ENCODE peak calls at places on chromosomes 4 and X, in five cellular contexts. G, O, R, N and H are unnamed samples.

GRCh38 chr4:3107271-3108185 is 33.0 kb downstream of the HTT start:
- DNase-seq in G (no peak), O (no peak), N (no peak), R (no peak), H (no peak)

GRCh38 chr4:1535926-1536578 is 129.8 kb upstream of the NKX1-1 start:
- DNase-seq in R (no peak), O (no peak), N (no peak), G (no peak), H (no peak)

GRCh38 chr4:168092176-168092712 is at the start of gene ANXA10:
- DNase-seq in R (no peak), N (no peak), G (no peak), O (no peak), H (no peak)

GRCh38 chr4:71498002-71498401 is 159.2 kb downstream of the SLC4A4 start:
- DNase-seq in O (no peak), N (no peak), G (no peak), R (no peak), H (no peak)

GRCh38 chr4:22850055-22850454 is 157.3 kb downstream of the GBA3 start:
- DNase-seq in G (no peak), N (no peak), R (no peak), O (no peak), H (no peak)

GRCh38 chrX:53000447-53001208 is 42.3 kb upstream of the FAM156A start:
- DNase-seq in O (no peak), N (peak; percentile 39), G (no peak), R (no peak), H (peak; percentile 16)

GRCh38 chr4:10186228-10187214 is 69.9 kb upstream of the WDR1 start:
- DNase-seq in R (no peak), G (no peak), N (peak; percentile 21), O (no peak), H (no peak)

GRCh38 chr4:1686440-1687036 is 2.4 kb upstream of the FAM53A start:
- DNase-seq in N (no peak), G (no peak), R (no peak), O (no peak), H (no peak)

GRCh38 chr4:165079476-165079875 is 25.8 kb downstream of the TRIM75 start:
- DNase-seq in R (no peak), G (no peak), N (no peak), O (no peak), H (no peak)

GRCh38 chr4:156949373-156949814 is 22.2 kb downstream of the PDGFC start:
- DNase-seq in R (no peak), N (no peak), O (no peak), G (no peak), H (no peak)

GRCh38 chrX:54043696-54044125 is 562 bp downstream of the PHF8 start:
- DNase-seq in R (no peak), N (peak; percentile 49), G (peak; percentile 77), O (peak; percentile 44), H (peak; percentile 52)

GRCh38 chr4:76823516-76823915 is 74.4 kb downstream of the SOWAHB start:
- DNase-seq in N (no peak), G (no peak), R (no peak), O (no peak), H (no peak)

GRCh38 chr4:71752383-71753042 is 31.4 kb downstream of the GC start:
- DNase-seq in O (no peak), G (no peak), R (no peak), N (peak; percentile 47), H (no peak)

GRCh38 chr4:153529646-153530045 is 63.5 kb downstream of the TMEM131L start:
- DNase-seq in N (no peak), G (no peak), O (no peak), R (no peak), H (no peak)

GRCh38 chr4:44446191-44446590 is 2.4 kb downstream of the KCTD8 start:
- DNase-seq in R (no peak), G (no peak), N (no peak), O (no peak), H (no peak)

GRCh38 chrX:150692837-150693781 is at the start of gene MTMR1:
- DNase-seq in R (no peak), N (peak; percentile 29), G (peak; percentile 68), O (peak; percentile 84), H (peak; percentile 73)

GRCh38 chrX:46327229-46328081 is 217.8 kb downstream of the ZNF674 start:
- DNase-seq in O (no peak), R (peak; percentile 76), N (peak; percentile 91), G (peak; percentile 87), H (no peak)

GRCh38 chr4:113383111-113383785 is 333.8 kb downstream of the ANK2 start:
- DNase-seq in O (no peak), G (no peak), R (peak; percentile 15), N (no peak), H (no peak)

GRCh38 chrX:24097741-24098140 is 43.0 kb downstream of the EIF2S3 start:
- DNase-seq in N (no peak), R (no peak), G (no peak), O (no peak), H (no peak)

GRCh38 chrX:131762802-131763234 is 218.9 kb downstream of the OR13H1 start:
- DNase-seq in G (no peak), R (no peak), O (peak; percentile 50), N (peak; percentile 8), H (no peak)

GRCh38 chr4:8739820-8740665 is 131.6 kb downstream of the HMX1 start:
- DNase-seq in O (peak; percentile 24), N (no peak), R (no peak), G (no peak), H (no peak)

GRCh38 chr4:2093265-2093664 is 34.1 kb downstream of the NAT8L start:
- DNase-seq in N (no peak), G (no peak), R (no peak), O (no peak), H (no peak)

GRCh38 chrX:148372925-148373324 is 127.5 kb upstream of the AFF2 start:
- DNase-seq in R (no peak), N (no peak), G (no peak), O (no peak), H (peak; percentile 38)

GRCh38 chr4:24121395-24122175 is 231.7 kb upstream of the PPARGC1A start:
- DNase-seq in R (no peak), O (no peak), G (no peak), N (no peak), H (no peak)

GRCh38 chrX:54824722-54825121 is 17.2 kb downstream of the MAGED2 start:
- DNase-seq in N (no peak), R (no peak), O (no peak), G (no peak), H (no peak)

GRCh38 chr4:8534129-8534528 is 46.1 kb upstream of the GPR78 start:
- DNase-seq in O (no peak), R (peak; percentile 39), G (no peak), N (peak; percentile 98), H (no peak)

GRCh38 chr4:7514281-7514680 is 79.6 kb upstream of the PSAPL1 start:
- DNase-seq in G (no peak), N (no peak), O (no peak), R (no peak), H (no peak)

GRCh38 chr4:162011039-162011438 is 152.8 kb downstream of the FSTL5 start:
- DNase-seq in G (no peak), R (no peak), O (no peak), N (no peak), H (no peak)

GRCh38 chr4:156321203-156321602 is 367.5 kb upstream of the CTSO start:
- DNase-seq in R (no peak), N (no peak), O (no peak), G (no peak), H (no peak)

GRCh38 chrX:119399772-119400101 is 601 bp downstream of the SLC25A43 start:
- DNase-seq in R (no peak), G (peak; percentile 33), N (peak; percentile 53), O (no peak), H (no peak)

GRCh38 chrX:56932106-56932505 is 63.2 kb downstream of the SPIN3 start:
- DNase-seq in O (no peak), G (no peak), N (no peak), R (no peak), H (no peak)

GRCh38 chr4:86919824-86920223 is 15.0 kb upstream of the AFF1 start:
- DNase-seq in N (no peak), G (no peak), R (no peak), O (no peak), H (no peak)

GRCh38 chr4:72886602-72887001 is 182.9 kb downstream of the COX18 start:
- DNase-seq in O (peak; percentile 16), R (no peak), N (peak; percentile 23), G (no peak), H (peak; percentile 1)

GRCh38 chr4:173521474-173522159 is 8.4 kb downstream of the HAND2 start:
- DNase-seq in O (peak; percentile 64), G (peak; percentile 55), R (no peak), N (peak; percentile 35), H (no peak)
- TF ChIP-seq EZH2phosphoT487 in O (no peak), G (peak; percentile 90), R (no peak), N (peak; percentile 79), H (no peak)

GRCh38 chr4:143082698-143083097 is 102.0 kb upstream of the USP38 start:
- DNase-seq in N (no peak), R (no peak), G (no peak), O (no peak), H (no peak)

GRCh38 chr4:143071351-143071750 is 113.4 kb upstream of the USP38 start:
- DNase-seq in R (no peak), N (no peak), O (no peak), G (no peak), H (no peak)

GRCh38 chr4:143076723-143077122 is 108.0 kb upstream of the USP38 start:
- DNase-seq in R (no peak), N (peak; percentile 8), O (no peak), G (no peak), H (no peak)
- TF ChIP-seq EZH2phosphoT487 in R (no peak), N (no peak), O (no peak), G (no peak), H (no peak)

GRCh38 chr4:169253904-169254303 is 16.9 kb downstream of the SH3RF1 start:
- DNase-seq in G (no peak), O (no peak), R (no peak), N (no peak), H (no peak)

GRCh38 chr4:169253087-169253675 is 17.6 kb downstream of the SH3RF1 start:
- DNase-seq in N (no peak), G (no peak), O (no peak), R (no peak), H (no peak)

GRCh38 chr4:169252339-169253086 is 18.2 kb downstream of the SH3RF1 start:
- DNase-seq in R (no peak), G (no peak), O (no peak), N (no peak), H (no peak)

GRCh38 chr4:169256101-169256612 is 14.6 kb downstream of the SH3RF1 start:
- DNase-seq in N (no peak), O (no peak), G (no peak), R (no peak), H (no peak)

GRCh38 chr4:169254546-169254983 is 16.2 kb downstream of the SH3RF1 start:
- DNase-seq in R (peak; percentile 62), N (no peak), G (no peak), O (no peak), H (no peak)
- TF ChIP-seq EZH2phosphoT487 in R (no peak), N (no peak), G (no peak), O (no peak), H (no peak)

DNA sequence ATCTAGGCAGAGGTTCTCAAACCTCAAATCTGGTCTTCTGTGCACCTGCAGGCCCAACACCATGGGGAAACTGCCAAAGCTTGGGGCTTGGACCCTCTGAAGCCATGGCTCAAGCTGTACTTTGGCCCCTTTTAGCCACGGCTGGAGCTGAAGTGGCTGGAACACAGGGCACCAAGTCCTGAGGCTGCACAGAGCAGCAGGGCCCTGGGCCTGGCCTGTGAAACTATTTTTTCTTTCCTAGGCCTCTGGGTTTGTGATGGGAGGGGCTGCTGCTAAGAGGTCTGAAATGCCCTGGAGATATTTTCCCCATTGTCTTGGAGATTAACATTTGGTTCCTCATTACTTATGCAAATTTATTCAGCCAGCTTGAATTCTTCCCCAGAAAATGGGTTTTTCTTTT is 18.3 kb upstream of the PI4K2B start:
- DNase-seq in N (peak; percentile 46), R (no peak), G (peak; percentile 6), O (no peak), H (no peak)
- TF ChIP-seq EZH2phosphoT487 in N (no peak), R (no peak), G (no peak), O (no peak), H (no peak)